ENCODE peak calls at places on chromosomes 6 and 20, in ten cellular contexts. One of them, this sample, is unnamed.

GRCh38 chr6:143271024-143271423 is 179.5 kb downstream of the ADAT2 start:
- DNase-seq in pons: peak
- DNase-seq in stimulated activated CD4-positive, alpha-beta T cell treated with anti-CD3 and anti-CD28 coated beads, TNF-alpha, amount 100 ng/mL, for 48 hours: no peak
- DNase-seq in activated CD4-positive, alpha-beta T cell treated with anti-CD3 and anti-CD28 coated beads for 48 hours: no peak
- DNase-seq in iris pigment epithelial cell: peak
- DNase-seq in mesothelial cell of epicardium: no peak
- DNase-seq in AG09309: peak
- DNase-seq in glutamatergic neuron: no peak
- DNase-seq in GOT3: no peak
- DNase-seq in C1 segment of cervical spinal cord: no peak
- DNase-seq in this sample: no peak

GRCh38 chr6:22146581-22147468 is 150.0 kb downstream of the PRL start:
- DNase-seq in iris pigment epithelial cell: no peak
- DNase-seq in glutamatergic neuron: peak
- DNase-seq in activated CD4-positive, alpha-beta T cell treated with anti-CD3 and anti-CD28 coated beads for 48 hours: no peak
- DNase-seq in C1 segment of cervical spinal cord: peak
- DNase-seq in mesothelial cell of epicardium: no peak
- DNase-seq in pons: peak
- DNase-seq in GOT3: no peak
- DNase-seq in stimulated activated CD4-positive, alpha-beta T cell treated with anti-CD3 and anti-CD28 coated beads, TNF-alpha, amount 100 ng/mL, for 48 hours: no peak
- DNase-seq in AG09309: no peak
- DNase-seq in this sample: no peak

GRCh38 chr6:131792091-131792496 is 15.7 kb upstream of the ENPP1 start:
- DNase-seq in C1 segment of cervical spinal cord: no peak
- DNase-seq in pons: no peak
- DNase-seq in activated CD4-positive, alpha-beta T cell treated with anti-CD3 and anti-CD28 coated beads for 48 hours: peak
- DNase-seq in stimulated activated CD4-positive, alpha-beta T cell treated with anti-CD3 and anti-CD28 coated beads, TNF-alpha, amount 100 ng/mL, for 48 hours: no peak
- DNase-seq in GOT3: no peak
- DNase-seq in glutamatergic neuron: no peak
- DNase-seq in AG09309: peak
- DNase-seq in mesothelial cell of epicardium: no peak
- DNase-seq in iris pigment epithelial cell: peak
- DNase-seq in this sample: no peak

GRCh38 chr6:56488281-56488680 is 154.4 kb downstream of the DST start:
- DNase-seq in stimulated activated CD4-positive, alpha-beta T cell treated with anti-CD3 and anti-CD28 coated beads, TNF-alpha, amount 100 ng/mL, for 48 hours: no peak
- DNase-seq in glutamatergic neuron: no peak
- DNase-seq in iris pigment epithelial cell: no peak
- DNase-seq in activated CD4-positive, alpha-beta T cell treated with anti-CD3 and anti-CD28 coated beads for 48 hours: no peak
- DNase-seq in mesothelial cell of epicardium: no peak
- DNase-seq in GOT3: no peak
- DNase-seq in pons: no peak
- DNase-seq in C1 segment of cervical spinal cord: no peak
- DNase-seq in AG09309: no peak
- DNase-seq in this sample: no peak

GRCh38 chr6:75505426-75505825 is 11.8 kb upstream of the FILIP1 start:
- DNase-seq in glutamatergic neuron: no peak
- DNase-seq in pons: no peak
- DNase-seq in stimulated activated CD4-positive, alpha-beta T cell treated with anti-CD3 and anti-CD28 coated beads, TNF-alpha, amount 100 ng/mL, for 48 hours: no peak
- DNase-seq in C1 segment of cervical spinal cord: no peak
- DNase-seq in iris pigment epithelial cell: no peak
- DNase-seq in GOT3: no peak
- DNase-seq in mesothelial cell of epicardium: no peak
- DNase-seq in AG09309: no peak
- DNase-seq in activated CD4-positive, alpha-beta T cell treated with anti-CD3 and anti-CD28 coated beads for 48 hours: no peak
- DNase-seq in this sample: no peak

GRCh38 chr6:70289299-70289698 is 13.6 kb downstream of the COL9A1 start:
- DNase-seq in activated CD4-positive, alpha-beta T cell treated with anti-CD3 and anti-CD28 coated beads for 48 hours: no peak
- DNase-seq in glutamatergic neuron: no peak
- DNase-seq in mesothelial cell of epicardium: no peak
- DNase-seq in GOT3: no peak
- DNase-seq in iris pigment epithelial cell: no peak
- DNase-seq in pons: peak
- DNase-seq in AG09309: no peak
- DNase-seq in C1 segment of cervical spinal cord: no peak
- DNase-seq in stimulated activated CD4-positive, alpha-beta T cell treated with anti-CD3 and anti-CD28 coated beads, TNF-alpha, amount 100 ng/mL, for 48 hours: no peak
- DNase-seq in this sample: no peak

GRCh38 chr6:133548409-133548808 is 307.3 kb downstream of the EYA4 start:
- DNase-seq in AG09309: peak
- DNase-seq in pons: no peak
- DNase-seq in C1 segment of cervical spinal cord: no peak
- DNase-seq in iris pigment epithelial cell: peak
- DNase-seq in GOT3: no peak
- DNase-seq in glutamatergic neuron: no peak
- DNase-seq in mesothelial cell of epicardium: no peak
- DNase-seq in stimulated activated CD4-positive, alpha-beta T cell treated with anti-CD3 and anti-CD28 coated beads, TNF-alpha, amount 100 ng/mL, for 48 hours: no peak
- DNase-seq in activated CD4-positive, alpha-beta T cell treated with anti-CD3 and anti-CD28 coated beads for 48 hours: no peak
- DNase-seq in this sample: no peak

GRCh38 chr20:49612127-49612738 is 44.3 kb upstream of the PTGIS start:
- DNase-seq in GOT3: no peak
- DNase-seq in glutamatergic neuron: no peak
- DNase-seq in mesothelial cell of epicardium: no peak
- DNase-seq in stimulated activated CD4-positive, alpha-beta T cell treated with anti-CD3 and anti-CD28 coated beads, TNF-alpha, amount 100 ng/mL, for 48 hours: no peak
- DNase-seq in pons: peak
- DNase-seq in iris pigment epithelial cell: no peak
- DNase-seq in activated CD4-positive, alpha-beta T cell treated with anti-CD3 and anti-CD28 coated beads for 48 hours: no peak
- DNase-seq in C1 segment of cervical spinal cord: peak
- DNase-seq in AG09309: no peak
- DNase-seq in this sample: peak

GRCh38 chr6:113351183-113351834 is 505.8 kb upstream of the MARCKS start:
- DNase-seq in AG09309: no peak
- DNase-seq in activated CD4-positive, alpha-beta T cell treated with anti-CD3 and anti-CD28 coated beads for 48 hours: no peak
- DNase-seq in glutamatergic neuron: no peak
- DNase-seq in iris pigment epithelial cell: peak
- DNase-seq in GOT3: no peak
- DNase-seq in mesothelial cell of epicardium: no peak
- DNase-seq in stimulated activated CD4-positive, alpha-beta T cell treated with anti-CD3 and anti-CD28 coated beads, TNF-alpha, amount 100 ng/mL, for 48 hours: no peak
- DNase-seq in pons: no peak
- DNase-seq in C1 segment of cervical spinal cord: no peak
- DNase-seq in this sample: no peak

GRCh38 chr6:329888-330691 is 37.8 kb downstream of the DUSP22 start:
- DNase-seq in iris pigment epithelial cell: no peak
- DNase-seq in C1 segment of cervical spinal cord: no peak
- DNase-seq in mesothelial cell of epicardium: no peak
- DNase-seq in AG09309: no peak
- DNase-seq in GOT3: no peak
- DNase-seq in glutamatergic neuron: no peak
- DNase-seq in stimulated activated CD4-positive, alpha-beta T cell treated with anti-CD3 and anti-CD28 coated beads, TNF-alpha, amount 100 ng/mL, for 48 hours: no peak
- DNase-seq in pons: no peak
- DNase-seq in activated CD4-positive, alpha-beta T cell treated with anti-CD3 and anti-CD28 coated beads for 48 hours: no peak
- DNase-seq in this sample: no peak

GRCh38 chr20:44650777-44651493 is 564 bp downstream of the ADA start:
- DNase-seq in activated CD4-positive, alpha-beta T cell treated with anti-CD3 and anti-CD28 coated beads for 48 hours: peak
- DNase-seq in C1 segment of cervical spinal cord: no peak
- DNase-seq in AG09309: no peak
- DNase-seq in iris pigment epithelial cell: no peak
- DNase-seq in pons: no peak
- DNase-seq in glutamatergic neuron: no peak
- DNase-seq in stimulated activated CD4-positive, alpha-beta T cell treated with anti-CD3 and anti-CD28 coated beads, TNF-alpha, amount 100 ng/mL, for 48 hours: no peak
- DNase-seq in GOT3: no peak
- DNase-seq in mesothelial cell of epicardium: no peak
- DNase-seq in this sample: no peak

GRCh38 chr6:84553527-84553926 is 210.9 kb downstream of the TBX18 start:
- DNase-seq in activated CD4-positive, alpha-beta T cell treated with anti-CD3 and anti-CD28 coated beads for 48 hours: no peak
- DNase-seq in mesothelial cell of epicardium: no peak
- DNase-seq in C1 segment of cervical spinal cord: no peak
- DNase-seq in glutamatergic neuron: no peak
- DNase-seq in AG09309: no peak
- DNase-seq in stimulated activated CD4-positive, alpha-beta T cell treated with anti-CD3 and anti-CD28 coated beads, TNF-alpha, amount 100 ng/mL, for 48 hours: no peak
- DNase-seq in iris pigment epithelial cell: peak
- DNase-seq in GOT3: no peak
- DNase-seq in pons: no peak
- DNase-seq in this sample: no peak

GRCh38 chr6:21596379-21597242 is 3.1 kb downstream of the SOX4 start:
- DNase-seq in mesothelial cell of epicardium: peak
- DNase-seq in glutamatergic neuron: peak
- DNase-seq in stimulated activated CD4-positive, alpha-beta T cell treated with anti-CD3 and anti-CD28 coated beads, TNF-alpha, amount 100 ng/mL, for 48 hours: no peak
- DNase-seq in GOT3: peak
- DNase-seq in iris pigment epithelial cell: peak
- DNase-seq in pons: peak
- DNase-seq in AG09309: no peak
- DNase-seq in C1 segment of cervical spinal cord: peak
- DNase-seq in activated CD4-positive, alpha-beta T cell treated with anti-CD3 and anti-CD28 coated beads for 48 hours: peak
- DNase-seq in this sample: peak

GRCh38 chr6:21164768-21165326 is 428.7 kb upstream of the SOX4 start:
- DNase-seq in mesothelial cell of epicardium: no peak
- DNase-seq in activated CD4-positive, alpha-beta T cell treated with anti-CD3 and anti-CD28 coated beads for 48 hours: no peak
- DNase-seq in glutamatergic neuron: no peak
- DNase-seq in iris pigment epithelial cell: peak
- DNase-seq in pons: no peak
- DNase-seq in stimulated activated CD4-positive, alpha-beta T cell treated with anti-CD3 and anti-CD28 coated beads, TNF-alpha, amount 100 ng/mL, for 48 hours: no peak
- DNase-seq in C1 segment of cervical spinal cord: no peak
- DNase-seq in GOT3: no peak
- DNase-seq in AG09309: no peak
- DNase-seq in this sample: peak

GRCh38 chr6:82963527-82963926 is 102.1 kb downstream of the UBE3D start:
- DNase-seq in iris pigment epithelial cell: no peak
- DNase-seq in glutamatergic neuron: no peak
- DNase-seq in AG09309: no peak
- DNase-seq in pons: no peak
- DNase-seq in mesothelial cell of epicardium: no peak
- DNase-seq in GOT3: no peak
- DNase-seq in activated CD4-positive, alpha-beta T cell treated with anti-CD3 and anti-CD28 coated beads for 48 hours: no peak
- DNase-seq in stimulated activated CD4-positive, alpha-beta T cell treated with anti-CD3 and anti-CD28 coated beads, TNF-alpha, amount 100 ng/mL, for 48 hours: no peak
- DNase-seq in C1 segment of cervical spinal cord: no peak
- DNase-seq in this sample: no peak

GRCh38 chr6:129786548-129786947 is 74.6 kb downstream of the TMEM244 start:
- DNase-seq in pons: no peak
- DNase-seq in stimulated activated CD4-positive, alpha-beta T cell treated with anti-CD3 and anti-CD28 coated beads, TNF-alpha, amount 100 ng/mL, for 48 hours: no peak
- DNase-seq in iris pigment epithelial cell: peak
- DNase-seq in C1 segment of cervical spinal cord: no peak
- DNase-seq in glutamatergic neuron: no peak
- DNase-seq in mesothelial cell of epicardium: no peak
- DNase-seq in activated CD4-positive, alpha-beta T cell treated with anti-CD3 and anti-CD28 coated beads for 48 hours: no peak
- DNase-seq in AG09309: no peak
- DNase-seq in GOT3: no peak
- DNase-seq in this sample: no peak

GRCh38 chr6:156425374-156425773 is 351.8 kb upstream of the ARID1B start:
- DNase-seq in pons: no peak
- DNase-seq in mesothelial cell of epicardium: no peak
- DNase-seq in stimulated activated CD4-positive, alpha-beta T cell treated with anti-CD3 and anti-CD28 coated beads, TNF-alpha, amount 100 ng/mL, for 48 hours: no peak
- DNase-seq in activated CD4-positive, alpha-beta T cell treated with anti-CD3 and anti-CD28 coated beads for 48 hours: no peak
- DNase-seq in iris pigment epithelial cell: peak
- DNase-seq in glutamatergic neuron: no peak
- DNase-seq in C1 segment of cervical spinal cord: no peak
- DNase-seq in AG09309: no peak
- DNase-seq in GOT3: no peak
- DNase-seq in this sample: no peak

GRCh38 chr6:40520683-40521082 is 66.5 kb downstream of the LRFN2 start:
- DNase-seq in stimulated activated CD4-positive, alpha-beta T cell treated with anti-CD3 and anti-CD28 coated beads, TNF-alpha, amount 100 ng/mL, for 48 hours: no peak
- DNase-seq in glutamatergic neuron: no peak
- DNase-seq in C1 segment of cervical spinal cord: no peak
- DNase-seq in iris pigment epithelial cell: no peak
- DNase-seq in mesothelial cell of epicardium: no peak
- DNase-seq in AG09309: no peak
- DNase-seq in GOT3: no peak
- DNase-seq in activated CD4-positive, alpha-beta T cell treated with anti-CD3 and anti-CD28 coated beads for 48 hours: no peak
- DNase-seq in pons: no peak
- DNase-seq in this sample: no peak

GRCh38 chr6:57216235-57217101 is 5.6 kb downstream of the RAB23 start:
- DNase-seq in GOT3: no peak
- DNase-seq in C1 segment of cervical spinal cord: peak
- DNase-seq in glutamatergic neuron: no peak
- DNase-seq in activated CD4-positive, alpha-beta T cell treated with anti-CD3 and anti-CD28 coated beads for 48 hours: no peak
- DNase-seq in pons: peak
- DNase-seq in iris pigment epithelial cell: peak
- DNase-seq in stimulated activated CD4-positive, alpha-beta T cell treated with anti-CD3 and anti-CD28 coated beads, TNF-alpha, amount 100 ng/mL, for 48 hours: no peak
- DNase-seq in mesothelial cell of epicardium: no peak
- DNase-seq in AG09309: no peak
- DNase-seq in this sample: no peak

GRCh38 chr6:126804255-126805064 is 314.0 kb upstream of the RSPO3 start:
- DNase-seq in AG09309: no peak
- DNase-seq in glutamatergic neuron: no peak
- DNase-seq in C1 segment of cervical spinal cord: no peak
- DNase-seq in activated CD4-positive, alpha-beta T cell treated with anti-CD3 and anti-CD28 coated beads for 48 hours: no peak
- DNase-seq in GOT3: no peak
- DNase-seq in mesothelial cell of epicardium: no peak
- DNase-seq in iris pigment epithelial cell: peak
- DNase-seq in pons: peak
- DNase-seq in stimulated activated CD4-positive, alpha-beta T cell treated with anti-CD3 and anti-CD28 coated beads, TNF-alpha, amount 100 ng/mL, for 48 hours: no peak
- DNase-seq in this sample: peak

GRCh38 chr6:71290611-71291010 is 2.0 kb downstream of the OGFRL1 start:
- DNase-seq in pons: peak
- DNase-seq in AG09309: no peak
- DNase-seq in mesothelial cell of epicardium: no peak
- DNase-seq in GOT3: no peak
- DNase-seq in stimulated activated CD4-positive, alpha-beta T cell treated with anti-CD3 and anti-CD28 coated beads, TNF-alpha, amount 100 ng/mL, for 48 hours: no peak
- DNase-seq in iris pigment epithelial cell: no peak
- DNase-seq in C1 segment of cervical spinal cord: no peak
- DNase-seq in glutamatergic neuron: no peak
- DNase-seq in activated CD4-positive, alpha-beta T cell treated with anti-CD3 and anti-CD28 coated beads for 48 hours: no peak
- DNase-seq in this sample: no peak

GRCh38 chr6:107600111-107600510 is 110.2 kb downstream of the SOBP start:
- DNase-seq in stimulated activated CD4-positive, alpha-beta T cell treated with anti-CD3 and anti-CD28 coated beads, TNF-alpha, amount 100 ng/mL, for 48 hours: no peak
- DNase-seq in GOT3: no peak
- DNase-seq in glutamatergic neuron: no peak
- DNase-seq in C1 segment of cervical spinal cord: no peak
- DNase-seq in iris pigment epithelial cell: no peak
- DNase-seq in activated CD4-positive, alpha-beta T cell treated with anti-CD3 and anti-CD28 coated beads for 48 hours: no peak
- DNase-seq in mesothelial cell of epicardium: no peak
- DNase-seq in pons: no peak
- DNase-seq in AG09309: no peak
- DNase-seq in this sample: no peak

GRCh38 chr20:7696311-7696710 is 243.9 kb downstream of the HAO1 start:
- DNase-seq in AG09309: no peak
- DNase-seq in iris pigment epithelial cell: peak
- DNase-seq in GOT3: no peak
- DNase-seq in mesothelial cell of epicardium: no peak
- DNase-seq in pons: no peak
- DNase-seq in glutamatergic neuron: no peak
- DNase-seq in stimulated activated CD4-positive, alpha-beta T cell treated with anti-CD3 and anti-CD28 coated beads, TNF-alpha, amount 100 ng/mL, for 48 hours: no peak
- DNase-seq in activated CD4-positive, alpha-beta T cell treated with anti-CD3 and anti-CD28 coated beads for 48 hours: no peak
- DNase-seq in C1 segment of cervical spinal cord: no peak
- DNase-seq in this sample: no peak

GRCh38 chr6:87959083-87959482 is 88.6 kb upstream of the SPACA1 start:
- DNase-seq in glutamatergic neuron: no peak
- DNase-seq in GOT3: no peak
- DNase-seq in stimulated activated CD4-positive, alpha-beta T cell treated with anti-CD3 and anti-CD28 coated beads, TNF-alpha, amount 100 ng/mL, for 48 hours: no peak
- DNase-seq in activated CD4-positive, alpha-beta T cell treated with anti-CD3 and anti-CD28 coated beads for 48 hours: no peak
- DNase-seq in mesothelial cell of epicardium: no peak
- DNase-seq in iris pigment epithelial cell: no peak
- DNase-seq in C1 segment of cervical spinal cord: no peak
- DNase-seq in AG09309: no peak
- DNase-seq in pons: no peak
- DNase-seq in this sample: no peak

GRCh38 chr6:27752038-27752885 is 159.9 kb downstream of the OR2B2 start:
- DNase-seq in C1 segment of cervical spinal cord: peak
- DNase-seq in iris pigment epithelial cell: peak
- DNase-seq in AG09309: peak
- DNase-seq in mesothelial cell of epicardium: no peak
- DNase-seq in pons: peak
- DNase-seq in stimulated activated CD4-positive, alpha-beta T cell treated with anti-CD3 and anti-CD28 coated beads, TNF-alpha, amount 100 ng/mL, for 48 hours: no peak
- DNase-seq in glutamatergic neuron: peak
- DNase-seq in GOT3: no peak
- DNase-seq in activated CD4-positive, alpha-beta T cell treated with anti-CD3 and anti-CD28 coated beads for 48 hours: peak
- DNase-seq in this sample: peak

GRCh38 chr6:2893276-2893675 is 9.8 kb downstream of the SERPINB9 start:
- DNase-seq in GOT3: no peak
- DNase-seq in glutamatergic neuron: no peak
- DNase-seq in pons: no peak
- DNase-seq in mesothelial cell of epicardium: no peak
- DNase-seq in AG09309: no peak
- DNase-seq in C1 segment of cervical spinal cord: no peak
- DNase-seq in iris pigment epithelial cell: no peak
- DNase-seq in stimulated activated CD4-positive, alpha-beta T cell treated with anti-CD3 and anti-CD28 coated beads, TNF-alpha, amount 100 ng/mL, for 48 hours: no peak
- DNase-seq in activated CD4-positive, alpha-beta T cell treated with anti-CD3 and anti-CD28 coated beads for 48 hours: no peak
- DNase-seq in this sample: no peak

GRCh38 chr6:29071831-29072723 is 15.0 kb downstream of the OR2B3 start:
- DNase-seq in activated CD4-positive, alpha-beta T cell treated with anti-CD3 and anti-CD28 coated beads for 48 hours: peak
- DNase-seq in mesothelial cell of epicardium: no peak
- DNase-seq in C1 segment of cervical spinal cord: no peak
- DNase-seq in stimulated activated CD4-positive, alpha-beta T cell treated with anti-CD3 and anti-CD28 coated beads, TNF-alpha, amount 100 ng/mL, for 48 hours: no peak
- DNase-seq in AG09309: no peak
- DNase-seq in GOT3: no peak
- DNase-seq in iris pigment epithelial cell: peak
- DNase-seq in glutamatergic neuron: peak
- DNase-seq in pons: no peak
- DNase-seq in this sample: peak

GRCh38 chr6:158795516-158795915 is 23.7 kb downstream of the EZR start:
- DNase-seq in stimulated activated CD4-positive, alpha-beta T cell treated with anti-CD3 and anti-CD28 coated beads, TNF-alpha, amount 100 ng/mL, for 48 hours: no peak
- DNase-seq in mesothelial cell of epicardium: no peak
- DNase-seq in pons: no peak
- DNase-seq in AG09309: no peak
- DNase-seq in GOT3: no peak
- DNase-seq in activated CD4-positive, alpha-beta T cell treated with anti-CD3 and anti-CD28 coated beads for 48 hours: no peak
- DNase-seq in iris pigment epithelial cell: no peak
- DNase-seq in C1 segment of cervical spinal cord: no peak
- DNase-seq in glutamatergic neuron: no peak
- DNase-seq in this sample: no peak